ENCODE peak calls at places on chromosomes 2 and 18, in five cellular contexts. C is OCI-LY7, R is neural progenitor cell, J is hepatocyte, Q is GM23338. N is an unnamed sample. For H3K4me1, the result is how much of the 10 kb centered on the place peaks cover.

GRCh38 chr2:47173986-47174730 is 19.1 kb upstream of the STPG4 start:
- DNase-seq in R (no peak), C (no peak), J (no peak), Q (no peak), N (peak)

GRCh38 chr2:126482582-126483464 is 173.1 kb upstream of the GYPC start:
- DNase-seq in Q (peak), R (peak), C (peak), J (peak), N (no peak)

GRCh38 chr2:201007584-201007998 is 44.1 kb upstream of the ORC2 start:
- DNase-seq in R (no peak), J (no peak), Q (no peak), C (no peak), N (no peak)

GRCh38 chr2:29293830-29294438 is 178.7 kb downstream of the CLIP4 start:
- DNase-seq in R (peak), J (peak), C (peak), Q (peak), N (peak)

GRCh38 chr2:48400553-48401179 is 129.3 kb upstream of the STON1 start:
- DNase-seq in R (peak), Q (no peak), J (no peak), C (no peak), N (no peak)

GRCh38 chr18:41829648-41830516 is 125.2 kb upstream of the PIK3C3 start:
- DNase-seq in R (no peak), C (no peak), J (peak), Q (no peak), N (no peak)

GRCh38 chr2:28233070-28233718 is 159.5 kb upstream of the FOSL2 start:
- DNase-seq in Q (no peak), C (no peak), J (peak), R (no peak), N (peak)

GRCh38 chr2:203951366-203951902 is 14.9 kb downstream of the ICOS start:
- DNase-seq in C (peak), R (no peak), J (no peak), Q (no peak), N (no peak)

GRCh38 chr18:57807336-57808117 is 4.4 kb upstream of the ATP8B1 start:
- DNase-seq in C (no peak), J (no peak), Q (no peak), R (no peak), N (peak)

GRCh38 chr2:105521176-105521575 is 122.3 kb upstream of the FHL2 start:
- DNase-seq in Q (peak), R (peak), J (no peak), C (no peak), N (peak)

GRCh38 chr2:239577306-239577705 is 176.5 kb upstream of the HDAC4 start:
- DNase-seq in Q (no peak), J (no peak), R (no peak), C (no peak), N (no peak)

GRCh38 chr2:60880633-60880987 is 764 bp upstream of the REL start:
- DNase-seq in Q (no peak), J (no peak), R (no peak), C (no peak), N (peak)

GRCh38 chr2:102436284-102436683 is 13.3 kb downstream of the IL18RAP start:
- DNase-seq in Q (no peak), J (no peak), R (no peak), C (no peak), N (no peak)

GRCh38 chr2:168210898-168211570 is 36.4 kb downstream of the STK39 start:
- DNase-seq in Q (no peak), J (peak), C (no peak), R (no peak), N (peak)

GRCh38 chr2:112880081-112880531 is 30.9 kb upstream of the IL37 start:
- DNase-seq in R (no peak), Q (no peak), J (no peak), C (peak), N (peak)

GRCh38 chr2:204004912-204005311 is 68.3 kb downstream of the ICOS start:
- DNase-seq in C (no peak), R (no peak), Q (no peak), J (no peak), N (no peak)

GRCh38 chr2:46151582-46151981 is 145.6 kb upstream of the EPAS1 start:
- DNase-seq in C (no peak), Q (no peak), J (no peak), R (no peak), N (no peak)

GRCh38 chr2:118498943-118499342 is 348.5 kb downstream of the EN1 start:
- DNase-seq in C (no peak), Q (no peak), J (no peak), R (no peak), N (no peak)

GRCh38 chr2:130920417-130921030 is 83.8 kb downstream of the ARHGEF4 start:
- DNase-seq in Q (peak), C (peak), R (peak), J (peak), N (peak)

GRCh38 chr2:171522804-171523338 is 597 bp downstream of the CYBRD1 start:
- DNase-seq in J (peak), R (peak), C (no peak), Q (peak), N (peak)

GRCh38 chr2:147033046-147033445 is 811.8 kb upstream of the ACVR2A start:
- DNase-seq in C (no peak), R (no peak), Q (no peak), J (no peak), N (peak)

GRCh38 chr2:155944209-155944608 is 388.3 kb downstream of the NR4A2 start:
- DNase-seq in R (no peak), C (no peak), Q (no peak), J (no peak), N (no peak)

GRCh38 chr2:132621131-132621875 is 48.7 kb downstream of the LYPD1 start:
- DNase-seq in R (no peak), Q (no peak), J (peak), C (no peak), N (no peak)

GRCh38 chr18:57922885-57923284 is 119.8 kb upstream of the ATP8B1 start:
- DNase-seq in Q (no peak), R (no peak), J (no peak), C (no peak), N (no peak)

GRCh38 chr2:98911376-98912154 is 24.5 kb downstream of the CRACDL start:
- DNase-seq in R (no peak), Q (no peak), J (peak), C (no peak), N (peak)

GRCh38 chr2:238914648-238915015 is 66.7 kb downstream of the TWIST2 start:
- DNase-seq in Q (no peak), C (no peak), J (no peak), R (no peak), N (peak)

GRCh38 chr2:219308142-219309093 is 783 bp downstream of the PTPRN start:
- DNase-seq in R (peak), C (peak), J (peak), Q (peak), N (peak)

GRCh38 chr2:99337931-99338580 is 867 bp downstream of the EIF5B start:
- DNase-seq in J (no peak), C (peak), R (peak), Q (peak), N (peak)

GRCh38 chr18:11052800-11053199 is 96.6 kb downstream of the PIEZO2 start:
- DNase-seq in Q (no peak), J (peak), C (no peak), R (no peak), N (peak)

GRCh38 chr2:647691-648231 is 29.4 kb downstream of the TMEM18 start:
- DNase-seq in Q (no peak), C (no peak), R (no peak), J (no peak), N (no peak)

GRCh38 chr18:72544092-72544886 is at the start of gene CBLN2:
- DNase-seq in Q (peak), J (peak), C (no peak), R (peak), N (peak)

GRCh38 chr2:234289789-234290188 is 207.1 kb downstream of the ARL4C start:
- DNase-seq in R (no peak), J (peak), C (peak), Q (no peak), N (peak)

GRCh38 chr2:232385660-232386489 is 7.3 kb downstream of the ALPP start:
- DNase-seq in J (peak), Q (peak), R (peak), C (no peak), N (peak)

GRCh38 chr18:63963610-63964256 is 6.1 kb upstream of the SERPINB8 start:
- DNase-seq in C (peak), Q (peak), R (peak), J (peak), N (peak)

GRCh38 chr2:218429951-218430692 is 11.2 kb downstream of the VIL1 start:
- DNase-seq in Q (no peak), C (no peak), J (no peak), R (no peak), N (no peak)

GRCh38 chr2:8729939-8730338 is 48.1 kb downstream of the ID2 start:
- DNase-seq in Q (no peak), R (no peak), C (no peak), J (peak), N (no peak)

GRCh38 chr18:75111673-75112485 is 97.1 kb downstream of the PTGR3 start:
- DNase-seq in J (peak), C (no peak), Q (no peak), R (no peak), N (peak)

GRCh38 chr2:113895301-113895700 is 5.4 kb downstream of the ACTR3 start:
- DNase-seq in Q (no peak), J (no peak), C (no peak), R (no peak), N (peak)
- H3K4me1 ChIP-seq in Q (half or more), J (under half), C (half or more), R (under half), N (half or more)

GRCh38 chr2:149686136-149686535 is 98.6 kb upstream of the MMADHC start:
- DNase-seq in C (no peak), J (no peak), Q (no peak), R (no peak), N (no peak)
- TF ChIP-seq EZH2phosphoT487 in C (no peak), J (no peak), Q (no peak), R (no peak), N (no peak)

DNA sequence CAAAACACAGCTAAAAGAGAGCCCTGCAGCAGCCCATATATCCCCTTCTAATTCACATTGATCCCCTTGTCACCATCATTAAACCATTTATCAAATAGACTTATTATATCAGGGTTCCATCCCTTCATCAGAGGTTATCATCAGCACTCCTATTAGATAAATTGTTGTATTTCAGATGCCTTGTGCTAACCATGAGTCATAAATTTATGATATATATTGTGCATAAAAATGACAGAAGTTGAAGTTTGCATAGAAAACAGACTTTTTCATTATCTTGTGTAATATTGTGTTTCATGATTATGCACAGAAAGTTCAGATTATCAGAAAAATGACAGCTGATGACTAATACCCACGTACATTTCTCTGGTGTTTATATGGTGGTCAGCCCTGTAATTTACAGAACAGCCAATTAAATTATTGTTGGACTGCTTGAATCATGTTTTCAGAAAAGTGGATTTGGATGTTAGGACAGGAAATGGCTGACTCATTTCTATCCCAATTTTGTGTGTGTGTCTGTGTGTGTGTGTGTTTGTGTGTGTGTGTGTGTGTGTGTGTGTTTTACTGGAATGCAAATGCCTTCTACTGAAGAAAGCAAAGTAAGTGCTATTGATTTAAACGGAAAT is 80.9 kb downstream of the PPP1R1C start:
- DNase-seq in Q (no peak), R (no peak), C (no peak), J (no peak), N (peak)
- H3K4me1 ChIP-seq in Q (under half), R (under half), C (under half), J (half or more), N (under half)

GRCh38 chr18:79780547-79780946 is 17.2 kb upstream of the KCNG2 start:
- DNase-seq in J (no peak), R (no peak), Q (no peak), C (no peak), N (no peak)

GRCh38 chr18:79779021-79779699 is 18.6 kb upstream of the KCNG2 start:
- DNase-seq in J (no peak), C (no peak), Q (no peak), R (no peak), N (no peak)

GRCh38 chr18:79779700-79780190 is 18.0 kb upstream of the KCNG2 start:
- DNase-seq in C (no peak), R (no peak), Q (no peak), J (no peak), N (no peak)

GRCh38 chr18:79776674-79777073 is 21.1 kb upstream of the KCNG2 start:
- DNase-seq in Q (no peak), R (no peak), C (no peak), J (no peak), N (no peak)

DNA sequence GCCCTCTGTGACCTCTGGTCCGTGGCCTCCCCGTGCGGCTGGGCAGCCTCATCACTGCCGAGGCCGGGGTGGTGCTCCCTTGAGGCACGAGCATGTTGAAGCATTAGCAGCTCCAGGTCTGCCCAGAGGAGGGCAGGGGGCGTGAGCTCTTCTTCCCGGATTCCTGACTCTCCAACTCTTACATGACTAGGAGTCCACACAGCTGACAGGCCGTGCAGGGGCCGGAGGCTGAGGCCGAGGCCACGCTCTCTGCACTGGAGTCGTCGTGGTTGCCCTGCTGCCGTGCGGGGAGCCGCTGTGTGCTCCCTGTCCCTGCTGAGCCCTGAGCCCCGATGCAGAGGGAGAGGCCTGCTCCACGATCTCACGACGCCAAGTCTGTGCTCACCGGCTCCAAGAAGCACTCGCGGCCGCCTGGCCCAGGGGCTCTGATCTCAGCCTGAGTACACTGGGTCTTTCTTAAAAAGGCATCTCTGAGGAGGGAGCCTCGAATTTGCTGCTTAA is 19.4 kb upstream of the KCNG2 start:
- DNase-seq in R (no peak), Q (no peak), J (no peak), C (no peak), N (no peak)
- TF ChIP-seq EZH2phosphoT487 in R (no peak), Q (no peak), J (no peak), C (no peak), N (no peak)

DNA sequence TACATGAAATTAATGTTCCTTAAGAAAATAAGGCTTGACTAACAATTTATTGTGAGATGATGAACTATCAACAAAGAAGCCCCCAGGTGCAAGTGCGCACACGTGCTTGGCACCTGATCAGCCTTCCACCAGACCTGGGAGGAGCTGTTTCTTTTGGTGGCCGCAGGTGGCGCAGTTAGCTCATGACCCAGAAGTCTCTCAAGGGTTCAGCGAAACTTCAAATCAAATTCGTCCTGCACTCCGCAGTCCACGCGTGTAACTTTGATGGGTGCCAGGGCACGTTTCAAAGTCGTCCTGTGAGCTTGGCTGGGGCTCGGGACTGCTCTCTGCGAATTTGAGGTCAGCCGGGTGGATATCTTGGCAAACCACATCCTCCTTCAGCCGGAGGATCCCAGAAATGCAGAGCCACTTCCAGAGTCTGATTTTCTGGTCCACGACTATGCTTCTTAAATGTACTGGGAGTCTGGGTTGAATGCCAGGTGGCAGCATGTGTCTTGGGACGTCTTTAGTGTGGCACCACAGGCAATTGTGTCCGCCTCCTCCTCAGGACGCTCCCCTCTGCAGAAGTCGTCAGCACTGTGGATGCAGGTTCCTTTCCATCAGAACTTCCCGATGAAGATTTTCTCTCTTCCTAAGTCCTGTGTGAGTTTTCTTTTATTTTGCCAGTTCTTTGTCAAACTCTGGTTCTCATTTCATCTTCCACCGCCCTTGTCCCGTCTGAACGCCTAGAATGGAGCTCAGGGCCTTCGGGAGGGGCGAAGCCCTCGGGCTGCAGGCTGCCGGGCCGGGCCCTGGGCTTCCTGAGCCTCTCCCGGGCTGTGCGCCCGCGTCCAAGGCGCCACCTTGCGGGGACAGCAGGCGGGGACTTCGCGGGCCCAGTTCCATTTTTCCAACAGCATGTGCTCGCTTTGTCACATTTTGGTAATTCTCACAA is 61.3 kb upstream of the RAPGEF4 start:
- DNase-seq in C (no peak), R (peak), Q (peak), J (peak), N (peak)
- H3K4me1 ChIP-seq in C (under half), R (under half), Q (under half), J (under half), N (under half)